ENCODE peak calls at places on chromosomes 12 and 14, in four cellular contexts. F is GM12878, P is K562, A is HepG2. V is an unnamed sample.

GRCh38 chr12:126588586-126589249 is 1523.5 kb downstream of the AACS start:
- DNase-seq in A (no peak), P (no peak), F (no peak), V (no peak)

GRCh38 chr14:104656014-104656714 is 33.3 kb upstream of the INF2 start:
- DNase-seq in P (no peak), A (no peak), F (no peak), V (no peak)

GRCh38 chr12:62873116-62873825 is 61.7 kb downstream of the PPM1H start:
- DNase-seq in P (no peak), F (no peak), A (no peak), V (no peak)

GRCh38 chr12:97465012-97465345 is 2.4 kb downstream of the RMST start:
- DNase-seq in P (no peak), A (no peak), F (no peak), V (no peak)

GRCh38 chr14:63551338-63551737 is 8.2 kb upstream of the PPP2R5E start:
- DNase-seq in P (no peak), F (no peak), A (no peak), V (peak; percentile 69)

GRCh38 chr12:1692221-1692620 is 1.4 kb downstream of the ADIPOR2 start:
- DNase-seq in F (no peak), A (no peak), P (no peak), V (no peak)

GRCh38 chr12:12803186-12803585 is 10.0 kb upstream of the DDX47 start:
- DNase-seq in A (peak; percentile 62), P (peak; percentile 75), F (no peak), V (peak; percentile 86)

GRCh38 chr12:7498832-7499231 is 4.7 kb downstream of the CD163 start:
- DNase-seq in F (no peak), A (no peak), P (no peak), V (peak; percentile 62)

GRCh38 chr12:26150737-26151450 is 26.1 kb upstream of the BHLHE41 start:
- DNase-seq in P (no peak), A (no peak), F (no peak), V (peak; percentile 79)

GRCh38 chr14:56723418-56723817 is 86.9 kb downstream of the OTX2 start:
- DNase-seq in A (no peak), F (no peak), P (no peak), V (no peak)

DNA sequence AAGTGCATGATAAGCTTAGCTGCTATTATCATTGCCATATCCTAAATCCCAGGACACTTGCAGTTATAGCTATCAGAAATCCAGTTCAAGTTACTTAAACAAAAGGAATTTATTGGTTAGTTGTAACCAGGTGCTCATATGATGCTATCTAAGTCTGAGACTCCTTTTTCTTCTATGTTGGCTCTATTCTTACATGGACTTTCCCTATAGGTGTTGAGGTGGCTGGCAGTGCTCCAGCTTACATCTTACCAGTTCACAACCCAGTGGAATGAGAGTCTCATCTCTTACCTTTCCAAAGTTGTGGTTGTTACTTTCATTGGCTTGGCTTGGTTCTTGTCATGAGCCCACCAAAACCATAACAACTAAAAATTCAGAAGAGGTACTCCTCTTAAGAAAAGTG is 94.6 kb downstream of the DACT1 start:
- DNase-seq in P (no peak), A (no peak), F (no peak), V (no peak)
- H3K4me2 ChIP-seq in P (no peak overlapping the region), A (no peak overlapping the region), F (no peak overlapping the region), V (no peak overlapping the region)

GRCh38 chr12:131950182-131950913 is 606 bp downstream of the EP400 start:
- DNase-seq in P (peak; percentile 45), F (no peak), A (no peak), V (no peak)
- TF ChIP-seq BHLHE40 in P (no peak), F (no peak), A (no peak), V (no peak)

GRCh38 chr12:112536367-112536730 is 117.6 kb downstream of the PTPN11 start:
- DNase-seq in A (no peak), P (no peak), F (no peak), V (no peak)

GRCh38 chr12:112537710-112538396 is 119.1 kb downstream of the PTPN11 start:
- DNase-seq in A (peak; percentile 56), P (no peak), F (no peak), V (peak; percentile 12)

GRCh38 chr12:112538740-112539139 is 120.0 kb downstream of the PTPN11 start:
- DNase-seq in A (no peak), P (no peak), F (no peak), V (no peak)

GRCh38 chr12:112540021-112540420 is 121.3 kb downstream of the PTPN11 start:
- DNase-seq in P (no peak), F (no peak), A (no peak), V (no peak)

GRCh38 chr12:112539221-112539620 is 120.5 kb downstream of the PTPN11 start:
- DNase-seq in F (no peak), P (no peak), A (no peak), V (no peak)
- H2AFZ ChIP-seq in F (no peak overlapping the region), P (no peak overlapping the region), A (no peak overlapping the region), V (no peak overlapping the region)

GRCh38 chr14:90406384-90406798 is 9.6 kb downstream of the CALM1 start:
- DNase-seq in A (no peak), F (no peak), P (no peak), V (no peak)

GRCh38 chr14:90405101-90405500 is 8.3 kb downstream of the CALM1 start:
- DNase-seq in P (no peak), A (peak; percentile 11), F (no peak), V (no peak)

GRCh38 chr14:90403065-90403464 is 6.2 kb downstream of the CALM1 start:
- DNase-seq in P (no peak), A (no peak), F (no peak), V (no peak)

GRCh38 chr14:90408713-90409112 is 11.9 kb downstream of the CALM1 start:
- DNase-seq in F (no peak), P (no peak), A (no peak), V (peak; percentile 23)

GRCh38 chr14:90405755-90406154 is 8.9 kb downstream of the CALM1 start:
- DNase-seq in A (no peak), F (no peak), P (no peak), V (no peak)
- H3K4me2 ChIP-seq in A (no peak overlapping the region), F (no peak overlapping the region), P (no peak overlapping the region), V (no peak overlapping the region)

V was measured in IMR-90.